ENCODE peak calls at places on chromosome 21, in four cellular contexts. L is IMR-90, O is kidney, C is fibroblast of villous mesenchyme. M is an unnamed sample.

GRCh38 chr21:41727784-41728763 is 38.8 kb downstream of the RIPK4 start:
- DNase-seq in L (no peak), O (peak), C (no peak), M (no peak)

GRCh38 chr21:28669978-28670377 is 322.7 kb downstream of the LTN1 start:
- DNase-seq in C (no peak), L (no peak), O (no peak), M (no peak)

GRCh38 chr21:41777934-41778815 is 11.3 kb upstream of the RIPK4 start:
- DNase-seq in L (peak), O (peak), C (peak), M (peak)

GRCh38 chr21:16239659-16240265 is 510.0 kb downstream of the USP25 start:
- DNase-seq in C (no peak), O (no peak), L (no peak), M (no peak)

GRCh38 chr21:40623550-40623949 is 223.4 kb downstream of the DSCAM start:
- DNase-seq in O (no peak), L (no peak), C (no peak), M (no peak)

GRCh38 chr21:36419996-36420395 is 34.8 kb downstream of the CHAF1B start:
- DNase-seq in L (peak), C (peak), O (peak), M (peak)

GRCh38 chr21:13368200-13368599 is 241.4 kb upstream of the POTED start:
- DNase-seq in C (no peak), L (no peak), O (no peak), M (no peak)

GRCh38 chr21:36709030-36709867 is 10.3 kb downstream of the SIM2 start:
- DNase-seq in C (no peak), O (no peak), L (no peak), M (peak)

GRCh38 chr21:26332873-26333272 is 162.3 kb upstream of the APP start:
- DNase-seq in O (no peak), C (no peak), L (no peak), M (no peak)

GRCh38 chr21:36699546-36700294 is 805 bp downstream of the SIM2 start:
- DNase-seq in L (no peak), C (no peak), O (no peak), M (no peak)

GRCh38 chr21:42389449-42389835 is 6.4 kb downstream of the TMPRSS3 start:
- DNase-seq in L (no peak), C (no peak), O (no peak), M (no peak)

GRCh38 chr21:41489329-41489728 is 18.6 kb downstream of the TMPRSS2 start:
- DNase-seq in O (no peak), L (no peak), C (no peak), M (no peak)

GRCh38 chr21:33428669-33429068 is 25.5 kb downstream of the IFNGR2 start:
- DNase-seq in C (no peak), O (no peak), L (no peak), M (peak)

GRCh38 chr21:41207401-41208388 is 39.7 kb downstream of the BACE2 start:
- DNase-seq in C (peak), O (peak), L (peak), M (no peak)

GRCh38 chr21:32624726-32625125 is 12.5 kb upstream of the CFAP298 start:
- DNase-seq in O (no peak), L (peak), C (peak), M (no peak)

GRCh38 chr21:25457411-25457810 is 149.9 kb downstream of the MRPL39 start:
- DNase-seq in O (no peak), L (peak), C (peak), M (no peak)

GRCh38 chr21:33302055-33302454 is 22.7 kb upstream of the IFNAR1 start:
- DNase-seq in O (no peak), C (no peak), L (no peak), M (no peak)

GRCh38 chr21:35932232-35932911 is 128.0 kb downstream of the SETD4 start:
- DNase-seq in O (no peak), L (peak), C (peak), M (no peak)

GRCh38 chr21:15010645-15011044 is 54.2 kb downstream of the NRIP1 start:
- DNase-seq in L (peak), C (peak), O (no peak), M (no peak)

GRCh38 chr21:41660748-41661147 is 106.1 kb downstream of the RIPK4 start:
- DNase-seq in O (peak), C (no peak), L (no peak), M (peak)

GRCh38 chr21:33053986-33054385 is 16.0 kb upstream of the OLIG1 start:
- DNase-seq in O (no peak), L (no peak), C (no peak), M (no peak)

GRCh38 chr21:41895643-41896493 is 16.7 kb upstream of the PRDM15 start:
- DNase-seq in C (peak), O (no peak), L (peak), M (no peak)

GRCh38 chr21:32256873-32257620 is 21.8 kb downstream of the MIS18A start:
- DNase-seq in C (peak), O (peak), L (peak), M (no peak)

GRCh38 chr21:17552410-17552809 is 39.6 kb downstream of the CXADR start:
- DNase-seq in C (no peak), O (no peak), L (no peak), M (no peak)

GRCh38 chr21:29647353-29647781 is 292.4 kb downstream of the GRIK1 start:
- DNase-seq in L (peak), O (no peak), C (peak), M (no peak)

DNA sequence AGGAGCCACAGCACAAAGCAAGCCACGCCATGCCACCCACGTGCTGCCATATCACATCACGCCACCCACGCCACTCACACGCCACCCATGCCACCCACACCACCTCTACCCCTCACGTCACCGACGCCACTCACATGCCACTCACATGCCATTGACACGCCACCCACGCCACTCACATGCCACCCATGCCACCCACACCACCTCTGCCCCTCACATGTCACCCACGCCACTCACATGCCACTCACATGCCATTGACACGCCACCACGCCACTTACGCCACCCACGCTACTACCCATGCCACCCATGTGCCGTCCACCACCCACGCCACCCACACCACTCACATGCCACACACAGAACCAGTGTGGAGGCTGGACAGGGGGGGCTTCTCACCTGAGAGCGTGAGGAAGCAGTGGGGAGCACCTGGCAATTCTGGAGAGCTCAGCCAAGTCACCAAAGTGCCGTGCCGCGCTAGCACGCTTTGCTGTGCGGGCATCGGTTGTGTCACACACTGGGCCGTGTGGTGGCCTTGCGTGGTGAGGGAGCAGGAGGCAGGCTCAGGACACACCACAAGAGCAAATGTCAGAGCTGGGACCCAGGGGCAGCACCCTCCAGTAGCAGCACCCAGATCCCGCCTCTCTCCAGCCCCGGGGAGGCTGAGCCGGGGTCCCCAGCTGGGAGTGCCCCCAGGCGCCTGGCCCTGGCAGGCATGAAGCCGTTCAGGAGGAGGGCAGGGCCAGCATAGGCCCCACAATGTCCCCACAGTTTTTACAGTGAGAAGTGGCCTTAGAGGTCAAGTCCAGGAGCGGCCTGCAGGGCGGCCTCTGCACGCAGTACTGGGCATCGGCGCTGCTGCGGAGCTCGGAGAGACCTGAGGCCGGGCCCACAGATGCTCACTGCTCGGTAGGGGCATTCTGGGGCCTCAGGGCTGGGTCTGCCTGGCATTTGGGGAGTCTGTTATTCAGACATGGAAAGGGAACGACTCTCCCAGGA is 70.0 kb downstream of the AGPAT3 start:
- DNase-seq in C (no peak), L (no peak), O (no peak), M (no peak)
- H3K4me3 ChIP-seq in C (no peak), L (no peak), O (no peak), M (no peak)

DNA sequence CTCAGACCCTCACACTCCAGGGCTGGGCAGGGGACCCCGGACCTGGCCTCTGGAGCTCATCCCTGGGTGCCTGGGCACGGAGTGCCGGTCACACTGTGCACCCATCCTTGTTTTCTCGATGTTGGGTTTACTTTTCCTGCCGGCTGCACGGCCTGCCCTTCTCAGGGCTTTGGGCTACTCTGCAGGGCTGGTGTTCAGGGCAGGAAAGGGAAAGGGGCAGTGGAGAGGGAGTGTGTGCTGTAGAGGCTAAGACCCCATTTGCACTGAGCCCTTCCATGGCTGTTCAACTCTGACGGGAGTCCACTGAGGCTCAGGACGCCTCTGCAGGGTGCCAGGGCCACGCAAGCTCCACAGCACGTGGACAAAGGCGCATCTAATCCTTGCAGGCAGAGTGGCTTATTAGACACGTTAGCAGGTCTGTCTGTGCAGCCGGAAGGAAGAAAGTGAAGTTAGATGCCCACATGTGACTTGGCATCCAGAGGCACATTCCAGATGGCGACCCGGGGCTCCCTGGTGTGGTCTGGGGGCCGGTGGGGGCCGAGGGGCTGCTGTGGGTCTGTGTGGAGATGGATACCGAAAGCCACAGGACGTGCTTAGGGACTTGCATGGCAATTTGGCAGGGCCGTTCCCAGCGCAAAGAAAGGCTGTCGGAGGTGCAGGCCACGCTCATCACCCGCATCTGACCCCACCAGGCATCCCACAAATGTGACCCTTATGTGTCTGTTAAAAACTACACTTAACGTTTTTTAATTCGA is 33.6 kb downstream of the COL18A1 start:
- DNase-seq in C (no peak), O (peak), L (no peak), M (no peak)
- H3K4me3 ChIP-seq in C (no peak), O (no peak), L (no peak), M (no peak)

GRCh38 chr21:34545079-34545884 is 33.3 kb upstream of the KCNE1 start:
- DNase-seq in O (no peak), C (peak), L (peak), M (no peak)

GRCh38 chr21:34552324-34553198 is 40.6 kb upstream of the KCNE1 start:
- DNase-seq in C (peak), O (no peak), L (no peak), M (no peak)

GRCh38 chr21:34546556-34546955 is 34.5 kb upstream of the KCNE1 start:
- DNase-seq in L (no peak), O (no peak), C (no peak), M (no peak)

GRCh38 chr21:34550400-34550799 is 38.4 kb upstream of the KCNE1 start:
- DNase-seq in O (no peak), C (no peak), L (no peak), M (no peak)

DNA sequence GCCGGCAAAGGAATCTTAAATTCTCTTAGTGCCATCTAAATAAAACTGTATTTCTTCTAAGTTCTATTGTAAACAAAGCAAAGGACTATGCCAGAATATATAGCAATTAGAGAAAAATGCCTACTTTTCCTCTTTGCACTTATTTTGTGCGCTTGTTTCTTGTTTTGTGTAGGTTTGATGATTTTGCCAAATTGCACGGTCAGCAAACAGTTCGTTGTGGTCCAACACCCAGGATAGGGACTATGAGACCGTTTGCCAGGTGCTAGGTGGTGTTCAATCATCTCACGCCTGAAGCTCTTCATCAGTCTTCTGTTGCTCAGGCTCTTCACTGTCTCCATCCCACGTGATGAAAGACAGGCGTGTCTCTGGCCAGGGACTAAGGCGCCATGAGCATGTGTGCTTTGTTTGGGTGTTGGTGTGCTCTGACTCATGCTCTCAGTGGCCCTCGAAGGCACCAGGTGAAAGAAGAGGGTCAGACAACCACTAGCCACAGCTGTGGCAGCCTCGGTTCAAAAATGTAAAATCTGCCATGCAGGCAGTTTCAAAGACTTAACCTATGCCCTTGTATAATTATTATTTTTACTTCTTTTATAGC is 36.9 kb upstream of the KCNE1 start:
- DNase-seq in O (no peak), L (no peak), C (no peak), M (no peak)
- H3K4me3 ChIP-seq in O (no peak), L (no peak), C (no peak), M (no peak)

GRCh38 chr21:45248893-45249381 is 38.8 kb downstream of the POFUT2 start:
- DNase-seq in O (no peak), L (peak), C (no peak), M (peak)
- H3K4me3 ChIP-seq in O (no peak), L (peak), C (peak), M (no peak)

GRCh38 chr21:38809170-38809878 is 3.6 kb downstream of the ETS2 start:
- DNase-seq in C (no peak), O (no peak), L (no peak), M (no peak)

GRCh38 chr21:38810826-38811164 is 5.1 kb downstream of the ETS2 start:
- DNase-seq in O (no peak), L (no peak), C (no peak), M (no peak)

GRCh38 chr21:38811257-38811656 is 5.5 kb downstream of the ETS2 start:
- DNase-seq in C (no peak), L (peak), O (no peak), M (no peak)

GRCh38 chr21:38807987-38808386 is 2.3 kb downstream of the ETS2 start:
- DNase-seq in C (no peak), L (peak), O (no peak), M (no peak)

DNA sequence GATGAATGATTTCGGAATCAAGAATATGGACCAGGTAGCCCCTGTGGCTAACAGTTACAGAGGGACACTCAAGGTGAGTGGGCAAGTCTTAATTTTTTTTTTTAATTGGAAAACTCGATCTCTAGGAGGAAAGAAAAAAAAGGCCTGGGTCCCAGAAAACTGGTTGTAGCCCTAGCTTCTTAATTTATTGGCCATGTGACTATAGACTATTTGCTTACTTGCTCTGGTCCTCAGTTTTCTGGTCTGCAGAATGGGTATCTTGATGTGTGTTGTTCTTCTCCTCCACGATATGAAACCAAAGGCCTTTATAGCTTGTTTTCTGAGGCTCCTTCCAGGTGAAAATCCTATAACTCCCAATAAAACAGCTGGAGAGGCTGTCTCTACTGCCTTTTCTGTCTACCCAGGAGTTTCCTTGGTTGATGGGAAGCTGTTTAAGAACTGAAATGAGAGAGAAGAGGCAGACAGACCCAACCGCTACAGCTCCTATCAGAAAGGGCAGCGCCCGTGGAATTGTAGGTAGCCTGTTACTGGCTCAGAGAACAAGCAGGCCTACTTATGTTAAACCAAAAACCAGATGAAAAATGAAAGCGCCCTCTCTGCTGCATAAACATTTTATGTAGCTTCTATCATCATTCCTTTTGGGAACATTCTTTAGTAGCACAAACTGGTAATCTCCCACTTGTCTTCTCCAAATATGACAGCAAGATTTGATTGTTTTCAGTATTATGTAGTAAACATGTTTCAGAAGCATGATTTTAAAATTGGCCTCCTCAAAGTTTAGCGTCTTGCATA is 4.5 kb downstream of the ETS2 start:
- DNase-seq in L (no peak), C (no peak), O (no peak), M (no peak)
- H3K4me3 ChIP-seq in L (no peak), C (peak), O (peak), M (peak)

GRCh38 chr21:46229923-46230260 is 1.3 kb upstream of the LSS start:
- DNase-seq in C (no peak), L (no peak), O (no peak), M (no peak)
- H3K4me3 ChIP-seq in C (peak), L (no peak), O (no peak), M (peak)

M was measured in RWPE2.